ENCODE peak calls at places on chromosomes 6 and 20, in eight cellular contexts. I is WERI-Rb-1, T is HTR-8/SVneo, M is stromal cell of bone marrow, D is NCI-H2081, F is cardiac fibroblast, J is nucleus accumbens, B is cortex of kidney. X is an unnamed sample.

GRCh38 chr6:148747493-148748160 is 797 bp downstream of the UST start:
- DNase-seq in I (peak), B (no peak), T (no peak), M (no peak), D (peak), F (peak), J (peak), X (peak)

GRCh38 chr6:166484863-166485262 is 101.6 kb downstream of the RAMACL start:
- DNase-seq in D (no peak), I (no peak), M (no peak), B (no peak), J (peak), F (no peak), T (no peak), X (no peak)

GRCh38 chr20:46973801-46974200 is 79.2 kb downstream of the EYA2 start:
- DNase-seq in J (no peak), F (no peak), D (no peak), B (no peak), M (no peak), I (peak), T (no peak), X (no peak)

GRCh38 chr20:40470313-40471260 is 218.4 kb downstream of the MAFB start:
- DNase-seq in M (no peak), J (no peak), D (no peak), F (no peak), I (no peak), B (no peak), T (no peak), X (no peak)

GRCh38 chr20:50249447-50250388 is 59.1 kb downstream of the CEBPB start:
- DNase-seq in M (no peak), I (no peak), T (no peak), B (no peak), J (no peak), F (no peak), D (no peak), X (no peak)

GRCh38 chr6:1777921-1778692 is 168.4 kb downstream of the FOXC1 start:
- DNase-seq in B (no peak), T (no peak), I (no peak), M (no peak), D (no peak), J (no peak), F (no peak), X (no peak)

GRCh38 chr6:167090171-167090570 is 32.7 kb upstream of the CCR6 start:
- DNase-seq in T (no peak), F (no peak), M (no peak), J (no peak), D (no peak), B (no peak), I (no peak), X (no peak)

GRCh38 chr6:26312096-26312463 is 52.9 kb upstream of the BTN3A2 start:
- DNase-seq in D (peak), M (no peak), B (no peak), J (no peak), I (no peak), F (no peak), T (no peak), X (no peak)

GRCh38 chr6:151044465-151045441 is 179.3 kb downstream of the MTHFD1L start:
- DNase-seq in J (no peak), D (peak), M (no peak), I (no peak), F (peak), T (peak), B (no peak), X (no peak)

GRCh38 chr6:100833972-100834574 is 47.1 kb downstream of the ASCC3 start:
- DNase-seq in B (no peak), I (no peak), D (no peak), T (no peak), J (no peak), F (no peak), M (no peak), X (peak)

GRCh38 chr6:2140438-2141128 is 104.8 kb downstream of the GMDS start:
- DNase-seq in B (no peak), T (no peak), D (no peak), I (no peak), J (no peak), M (no peak), F (no peak), X (no peak)

GRCh38 chr6:159389695-159390094 is 220.5 kb downstream of the FNDC1 start:
- DNase-seq in D (no peak), M (no peak), F (no peak), B (no peak), I (no peak), J (no peak), T (no peak), X (no peak)

GRCh38 chr6:107115695-107116327 is 496 bp upstream of the BEND3 start:
- DNase-seq in J (peak), M (no peak), F (peak), I (peak), B (no peak), D (peak), T (peak), X (no peak)

GRCh38 chr6:167870321-167870720 is 43.6 kb downstream of the AFDN start:
- DNase-seq in M (no peak), D (no peak), F (no peak), I (no peak), B (no peak), T (no peak), J (no peak), X (no peak)

GRCh38 chr6:165365371-165365770 is 56.0 kb upstream of the C6orf118 start:
- DNase-seq in B (no peak), T (no peak), M (no peak), F (no peak), I (no peak), D (no peak), J (no peak), X (no peak)

GRCh38 chr6:73691512-73691911 is 4.5 kb upstream of the CD109 start:
- DNase-seq in D (no peak), B (no peak), T (no peak), I (no peak), F (peak), J (no peak), M (no peak), X (no peak)

GRCh38 chr6:39731565-39731964 is 6.4 kb upstream of the KIF6 start:
- DNase-seq in J (no peak), M (no peak), T (no peak), F (no peak), D (no peak), B (no peak), I (peak), X (no peak)

X was measured in GM04504.